ENCODE peak calls at places on chromosomes 12 and 14, in nine cellular contexts. E is IMR-90, R is K562, N is kidney epithelial cell, H is psoas muscle, J is PC-9, K is GM10248, G is AG10803, Z is cardiac fibroblast. U is an unnamed sample.

GRCh38 chr12:114851981-114852380 is 168.0 kb upstream of the TBX3 start:
- DNase-seq in N (no peak), H (no peak), E (no peak), K (no peak), R (no peak), J (no peak), Z (no peak), G (no peak), U (no peak)

GRCh38 chr14:104361101-104361591 is 218.4 kb upstream of the C14orf180 start:
- DNase-seq in G (no peak), K (no peak), E (no peak), Z (no peak), H (no peak), J (no peak), R (no peak), N (no peak), U (no peak)

GRCh38 chr12:40622246-40622838 is 69.9 kb upstream of the CNTN1 start:
- DNase-seq in K (peak; percentile 45), E (peak; percentile 43), J (no peak), G (peak; percentile 55), Z (peak; percentile 59), H (peak; percentile 30), R (peak; percentile 54), N (peak; percentile 16), U (peak; percentile 68)

GRCh38 chr14:85217412-85217811 is 312.5 kb upstream of the FLRT2 start:
- DNase-seq in H (no peak), Z (no peak), K (no peak), G (no peak), J (no peak), E (peak; percentile 31), N (no peak), R (no peak), U (peak; percentile 24)

GRCh38 chr14:45970589-45970988 is 681.0 kb downstream of the RPL10L start:
- DNase-seq in E (no peak), Z (no peak), H (no peak), J (no peak), G (no peak), R (no peak), K (no peak), N (no peak), U (no peak)

GRCh38 chr12:38898001-38898684 is 7.2 kb downstream of the CPNE8 start:
- DNase-seq in K (no peak), R (no peak), Z (no peak), E (no peak), H (no peak), G (peak; percentile 16), J (peak; percentile 43), N (no peak), U (no peak)

GRCh38 chr12:104684884-104685283 is 228.1 kb downstream of the CHST11 start:
- DNase-seq in N (no peak), G (peak; percentile 71), R (no peak), K (no peak), Z (no peak), J (no peak), E (peak; percentile 67), H (no peak), U (peak; percentile 80)

GRCh38 chr14:19800282-19801117 is 3.1 kb upstream of the OR4N2 start:
- DNase-seq in G (no peak), Z (no peak), K (no peak), N (no peak), J (no peak), E (no peak), H (no peak), R (no peak), U (no peak)

GRCh38 chr12:1590083-1590979 is 4.0 kb downstream of the FBXL14 start:
- DNase-seq in G (peak; percentile 73), K (no peak), H (no peak), R (no peak), Z (peak; percentile 41), E (peak; percentile 63), J (no peak), N (no peak), U (peak; percentile 62)

GRCh38 chr14:51205486-51205885 is 34.6 kb upstream of the TMX1 start:
- DNase-seq in R (no peak), E (no peak), K (no peak), N (no peak), J (no peak), H (no peak), Z (no peak), G (no peak), U (peak; percentile 47)

GRCh38 chr12:24014853-24015590 is 65.6 kb upstream of the SOX5 start:
- DNase-seq in K (no peak), R (no peak), G (no peak), H (no peak), E (no peak), N (no peak), J (no peak), Z (no peak), U (no peak)

GRCh38 chr14:92153581-92153980 is 31.8 kb downstream of the CPSF2 start:
- DNase-seq in E (no peak), Z (no peak), J (no peak), G (no peak), R (no peak), K (no peak), N (no peak), H (no peak), U (no peak)

GRCh38 chr12:104569348-104570173 is 112.8 kb downstream of the CHST11 start:
- DNase-seq in R (no peak), G (no peak), E (no peak), H (no peak), K (peak; percentile 58), Z (no peak), J (no peak), N (no peak), U (no peak)

GRCh38 chr12:32052300-32052691 is 54.4 kb upstream of the BICD1 start:
- DNase-seq in E (no peak), J (no peak), K (no peak), Z (no peak), R (peak; percentile 44), N (no peak), H (no peak), G (no peak), U (no peak)

GRCh38 chr14:49659526-49660455 is 24.7 kb upstream of the DNAAF2 start:
- DNase-seq in Z (no peak), G (no peak), E (no peak), R (no peak), K (no peak), J (peak; percentile 80), H (no peak), N (no peak), U (no peak)

GRCh38 chr12:67415473-67415872 is 146.3 kb downstream of the CAND1 start:
- DNase-seq in E (peak; percentile 27), J (no peak), N (no peak), K (peak; percentile 9), Z (peak; percentile 67), R (peak; percentile 25), G (peak; percentile 65), H (no peak), U (peak; percentile 64)

GRCh38 chr12:132557291-132557968 is 53.0 kb downstream of the LRCOL1 start:
- DNase-seq in Z (no peak), H (no peak), G (no peak), N (no peak), E (no peak), J (no peak), R (no peak), K (no peak), U (no peak)

GRCh38 chr12:132556801-132557200 is 53.6 kb downstream of the LRCOL1 start:
- DNase-seq in H (no peak), K (no peak), E (no peak), Z (no peak), J (no peak), N (no peak), R (no peak), G (no peak), U (no peak)

GRCh38 chr12:132556216-132556615 is 54.2 kb downstream of the LRCOL1 start:
- DNase-seq in E (no peak), K (no peak), R (no peak), J (no peak), Z (no peak), N (no peak), G (no peak), H (no peak), U (no peak)

GRCh38 chr12:132555686-132556085 is 54.7 kb downstream of the LRCOL1 start:
- DNase-seq in E (no peak), Z (no peak), K (no peak), R (no peak), G (no peak), J (no peak), H (no peak), N (no peak), U (no peak)

DNA sequence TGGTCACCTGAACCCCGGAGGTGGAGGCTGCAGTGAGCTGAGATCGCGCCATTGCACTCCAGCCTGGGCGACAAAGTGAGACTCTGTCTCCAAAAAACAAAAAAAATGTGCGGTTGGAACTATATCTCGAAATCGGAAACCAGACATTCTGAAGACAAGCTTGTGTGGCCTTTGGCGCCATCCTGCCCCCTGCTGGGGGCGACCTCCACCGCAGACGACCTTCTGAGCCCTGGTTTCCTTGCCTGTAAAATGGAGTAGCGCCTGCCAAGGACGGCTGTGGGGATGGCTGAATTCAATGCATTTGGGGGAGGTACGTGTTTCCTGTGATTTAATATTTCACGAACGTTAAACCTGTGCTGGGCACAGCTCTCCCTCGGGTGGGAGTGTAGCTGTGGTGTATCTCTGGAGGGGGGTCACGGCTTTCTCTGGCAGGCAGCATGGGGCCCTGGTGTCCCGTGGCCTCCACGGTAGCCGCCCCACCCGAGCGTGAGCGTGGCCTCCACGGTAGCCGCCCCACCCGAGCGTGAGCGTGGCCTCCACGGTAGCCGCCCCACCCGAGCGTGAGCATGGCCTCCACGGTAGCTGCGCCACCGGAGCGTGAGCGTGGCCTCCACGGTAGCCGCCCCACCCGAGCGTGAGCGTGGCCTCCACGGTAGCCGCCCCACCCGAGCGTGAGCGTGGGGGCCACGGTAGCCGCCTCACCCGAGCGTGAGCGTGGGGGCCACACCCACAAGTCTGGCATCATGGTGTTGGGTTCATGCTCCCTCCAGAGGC is 55.3 kb downstream of the LRCOL1 start:
- DNase-seq in G (no peak), H (no peak), N (no peak), R (peak; percentile 74), J (no peak), Z (no peak), E (no peak), K (no peak), U (peak; percentile 20)
- TF ChIP-seq CTCF in G (peak; percentile 27), H (no peak), N (peak; percentile 47), R (peak; percentile 81), J (peak; percentile 36), Z (peak; percentile 29), E (peak; percentile 26), K (peak; percentile 28), U (peak; percentile 23)

GRCh38 chr12:42208574-42208973 is 29.5 kb downstream of the YAF2 start:
- DNase-seq in G (no peak), J (no peak), R (no peak), H (no peak), N (no peak), E (no peak), K (no peak), Z (no peak), U (no peak)
- TF ChIP-seq CTCF in G (no peak), J (no peak), R (no peak), H (no peak), N (no peak), E (no peak), K (no peak), Z (no peak), U (no peak)

GRCh38 chr12:110338754-110339153 is 57.7 kb downstream of the ATP2A2 start:
- DNase-seq in E (no peak), N (no peak), K (peak; percentile 33), R (peak; percentile 27), J (no peak), Z (no peak), H (no peak), G (no peak), U (no peak)
- TF ChIP-seq CTCF in E (peak; percentile 9), N (no peak), K (no peak), R (peak; percentile 42), J (no peak), Z (no peak), H (no peak), G (peak; percentile 18), U (peak; percentile 12)

GRCh38 chr12:45707241-45707857 is 22.2 kb upstream of the ARID2 start:
- DNase-seq in Z (no peak), H (no peak), K (no peak), R (no peak), E (no peak), N (no peak), G (no peak), J (no peak), U (no peak)
- TF ChIP-seq CTCF in Z (no peak), H (no peak), K (no peak), R (no peak), E (no peak), N (no peak), G (no peak), J (no peak), U (no peak)